ENCODE peak calls at places on chromosomes 6 and 20, in ten cellular contexts. Y, F, M, S, Z, O, C, R, L and V are unnamed samples.

GRCh38 chr6:4647414-4648365 is 128.5 kb upstream of the CDYL start:
- DNase-seq in F (peak), Y (peak), R (peak), L (peak), O (peak), S (peak), M (no peak), Z (no peak), C (no peak), V (peak)

GRCh38 chr6:170021579-170021978 is 269.3 kb downstream of the DLL1 start:
- DNase-seq in Z (no peak), R (no peak), S (no peak), Y (no peak), O (no peak), F (no peak), M (peak), C (no peak), L (no peak), V (no peak)

GRCh38 chr6:106097368-106098231 is 11.5 kb downstream of the PRDM1 start:
- DNase-seq in M (no peak), L (peak), Z (no peak), S (no peak), F (no peak), O (no peak), Y (peak), R (no peak), C (no peak), V (peak)

GRCh38 chr6:108581237-108581931 is 20.7 kb downstream of the FOXO3 start:
- DNase-seq in O (peak), Z (no peak), C (no peak), L (peak), Y (no peak), M (no peak), R (peak), S (no peak), F (peak), V (peak)

GRCh38 chr6:84908304-84908904 is 144.0 kb upstream of the TBX18 start:
- DNase-seq in M (no peak), Y (no peak), R (no peak), F (no peak), L (no peak), S (no peak), Z (no peak), C (no peak), O (no peak), V (no peak)

GRCh38 chr6:123551939-123552707 is 84.6 kb downstream of the TRDN start:
- DNase-seq in M (no peak), R (peak), Z (no peak), S (no peak), Y (no peak), L (peak), F (no peak), O (no peak), C (no peak), V (no peak)

GRCh38 chr6:16413399-16413798 is 175.0 kb downstream of the GMPR start:
- DNase-seq in L (no peak), C (no peak), Z (no peak), M (no peak), S (no peak), O (no peak), F (no peak), R (no peak), Y (no peak), V (no peak)

GRCh38 chr20:10622657-10623418 is 51.0 kb downstream of the JAG1 start:
- DNase-seq in Z (no peak), C (no peak), F (peak), M (no peak), L (peak), Y (no peak), S (no peak), R (peak), O (peak), V (peak)

GRCh38 chr6:87628424-87628823 is 38.5 kb downstream of the ORC3 start:
- DNase-seq in F (no peak), Y (no peak), M (no peak), O (no peak), C (no peak), L (no peak), R (no peak), S (no peak), Z (no peak), V (no peak)

GRCh38 chr6:37173573-37174195 is 3.7 kb downstream of the PIM1 start:
- DNase-seq in M (no peak), O (no peak), S (no peak), Y (peak), C (no peak), R (no peak), F (no peak), L (no peak), Z (no peak), V (no peak)

GRCh38 chr6:90160013-90160412 is 136.6 kb downstream of the BACH2 start:
- DNase-seq in Y (no peak), R (no peak), S (no peak), O (no peak), L (no peak), C (no peak), M (no peak), Z (no peak), F (no peak), V (no peak)

GRCh38 chr20:59222982-59223610 is 59.5 kb downstream of the ZNF831 start:
- DNase-seq in S (peak), Z (no peak), O (no peak), R (peak), L (no peak), C (no peak), M (no peak), Y (no peak), F (no peak), V (peak)

GRCh38 chr20:5039255-5039657 is 37.9 kb upstream of the SLC23A2 start:
- DNase-seq in S (no peak), R (no peak), F (no peak), O (no peak), C (peak), Y (peak), Z (no peak), L (no peak), M (no peak), V (no peak)

GRCh38 chr6:79668381-79668780 is 37.3 kb downstream of the SH3BGRL2 start:
- DNase-seq in M (no peak), C (no peak), L (no peak), O (no peak), S (no peak), R (no peak), Y (no peak), F (no peak), Z (no peak), V (no peak)

GRCh38 chr6:138722425-138723371 is 50.9 kb upstream of the CCDC28A start:
- DNase-seq in Z (no peak), M (no peak), S (no peak), L (peak), R (peak), Y (no peak), O (no peak), C (no peak), F (no peak), V (peak)

GRCh38 chr6:53544050-53544499 is 826 bp downstream of the GCLC start:
- DNase-seq in M (no peak), R (peak), S (no peak), F (peak), Y (no peak), O (no peak), Z (no peak), L (no peak), C (no peak), V (peak)

GRCh38 chr6:76790881-76791280 is 672.4 kb downstream of the HTR1B start:
- DNase-seq in L (no peak), Y (no peak), O (no peak), Z (no peak), R (no peak), F (no peak), S (no peak), C (no peak), M (no peak), V (no peak)

GRCh38 chr20:17841751-17842191 is 126.8 kb downstream of the SNX5 start:
- DNase-seq in S (no peak), Y (no peak), Z (no peak), M (no peak), C (no peak), L (no peak), R (peak), O (no peak), F (peak), V (no peak)

GRCh38 chr6:169292340-169293124 is 38.9 kb upstream of the THBS2 start:
- DNase-seq in Z (no peak), L (no peak), Y (no peak), F (peak), S (no peak), C (no peak), M (no peak), R (peak), O (peak), V (no peak)

GRCh38 chr20:52905235-52905634 is 66.9 kb upstream of the TSHZ2 start:
- DNase-seq in Y (no peak), R (no peak), O (no peak), F (no peak), S (no peak), C (no peak), L (no peak), Z (no peak), M (no peak), V (no peak)

GRCh38 chr6:110652520-110652919 is 162.7 kb downstream of the CDK19 start:
- DNase-seq in O (no peak), L (no peak), R (no peak), Z (no peak), Y (no peak), F (no peak), S (no peak), M (no peak), C (no peak), V (no peak)

GRCh38 chr6:32195902-32196681 is 3.6 kb upstream of the GPSM3 start:
- DNase-seq in L (peak), S (peak), R (peak), F (peak), O (peak), Y (peak), M (peak), C (no peak), Z (peak), V (peak)

GRCh38 chr6:101578306-101578705 is 184.8 kb downstream of the GRIK2 start:
- DNase-seq in O (no peak), C (no peak), S (no peak), Z (no peak), F (no peak), M (no peak), R (no peak), Y (no peak), L (no peak), V (no peak)

GRCh38 chr20:43558412-43559146 is at the start of gene SGK2:
- DNase-seq in O (peak), Z (no peak), F (no peak), Y (no peak), R (peak), L (no peak), M (no peak), C (no peak), S (no peak), V (peak)

GRCh38 chr6:164344801-164345291 is 930.3 kb downstream of the QKI start:
- DNase-seq in O (no peak), C (no peak), F (no peak), Z (no peak), L (no peak), R (no peak), Y (no peak), M (no peak), S (no peak), V (no peak)

GRCh38 chr6:168138436-168138835 is 59.4 kb upstream of the FRMD1 start:
- DNase-seq in C (no peak), M (no peak), Z (no peak), R (no peak), S (no peak), O (no peak), F (no peak), L (no peak), Y (no peak), V (no peak)

GRCh38 chr6:169803291-169803811 is 51.9 kb downstream of the ERMARD start:
- DNase-seq in Z (no peak), L (no peak), M (no peak), C (no peak), Y (no peak), S (no peak), R (no peak), F (no peak), O (no peak), V (no peak)

GRCh38 chr20:63408684-63409046 is 47.5 kb upstream of the CHRNA4 start:
- DNase-seq in F (no peak), C (no peak), O (no peak), M (no peak), S (no peak), Z (no peak), L (no peak), Y (no peak), R (no peak), V (no peak)

GRCh38 chr20:3795511-3796468 is at the start of gene CDC25B:
- DNase-seq in C (peak), L (peak), Y (peak), O (peak), Z (peak), R (peak), S (peak), F (peak), M (peak), V (peak)

GRCh38 chr6:166952567-166953464 is 3.5 kb downstream of the RNASET2 start:
- DNase-seq in F (no peak), M (peak), S (no peak), R (no peak), L (no peak), O (no peak), Z (no peak), C (no peak), Y (no peak), V (no peak)

GRCh38 chr6:84498905-84499304 is 265.5 kb downstream of the TBX18 start:
- DNase-seq in C (no peak), M (no peak), S (no peak), F (no peak), Z (no peak), L (no peak), Y (no peak), O (no peak), R (no peak), V (peak)

GRCh38 chr20:21146242-21146641 is 20.4 kb downstream of the KIZ start:
- DNase-seq in F (no peak), R (no peak), S (no peak), Z (no peak), L (no peak), M (no peak), C (no peak), Y (no peak), O (no peak), V (no peak)

GRCh38 chr20:14477125-14477524 is 139.7 kb upstream of the FLRT3 start:
- DNase-seq in Z (no peak), O (peak), C (no peak), S (no peak), F (no peak), R (peak), M (no peak), L (no peak), Y (no peak), V (no peak)